ENCODE peak calls at places on chromosome 10, in ten cellular contexts. S, X, Y, N, L, T, V, W, K and J are unnamed samples.

GRCh38 chr10:132443998-132444876 is 47.2 kb downstream of the PWWP2B start:
- DNase-seq in S (no peak), Y (no peak), X (no peak), T (peak), L (no peak), N (no peak), W (peak), K (no peak), V (no peak), J (peak)

GRCh38 chr10:7512487-7512886 is 101.7 kb upstream of the SFMBT2 start:
- DNase-seq in V (no peak), W (no peak), S (no peak), T (peak), Y (no peak), X (no peak), N (no peak), L (no peak), K (no peak), J (peak)

GRCh38 chr10:7410800-7411670 is at the start of gene SFMBT2:
- DNase-seq in V (no peak), W (peak), S (peak), T (peak), N (peak), X (peak), K (peak), L (peak), Y (peak), J (peak)

GRCh38 chr10:77192402-77192801 is 445.2 kb downstream of the KCNMA1 start:
- DNase-seq in W (no peak), T (no peak), S (no peak), X (no peak), N (no peak), L (no peak), K (peak), V (no peak), Y (no peak), J (no peak)

GRCh38 chr10:42996588-42996987 is 80.3 kb upstream of the RET start:
- DNase-seq in T (peak), W (no peak), S (no peak), K (no peak), N (no peak), X (no peak), L (no peak), Y (no peak), V (no peak), J (no peak)

GRCh38 chr10:75272896-75273295 is 37.1 kb upstream of the COMTD1 start:
- DNase-seq in L (no peak), Y (peak), S (no peak), X (no peak), V (no peak), K (no peak), N (no peak), T (peak), W (no peak), J (no peak)

GRCh38 chr10:61747341-61747740 is 84.6 kb downstream of the CABCOCO1 start:
- DNase-seq in K (no peak), X (no peak), S (no peak), L (no peak), Y (peak), V (no peak), N (no peak), W (no peak), T (no peak), J (no peak)

GRCh38 chr10:33716461-33717267 is 382.2 kb upstream of the NRP1 start:
- DNase-seq in V (no peak), S (no peak), Y (no peak), L (no peak), T (no peak), X (no peak), W (no peak), K (no peak), N (no peak), J (no peak)

GRCh38 chr10:9262770-9263169 is 1208.3 kb downstream of the GATA3 start:
- DNase-seq in S (no peak), K (no peak), L (no peak), W (no peak), V (peak), N (peak), X (no peak), Y (no peak), T (no peak), J (no peak)

GRCh38 chr10:62817120-62817762 is 1.1 kb upstream of the EGR2 start:
- DNase-seq in V (peak), S (no peak), K (peak), W (peak), Y (peak), X (no peak), N (no peak), L (peak), T (peak), J (peak)

GRCh38 chr10:32317795-32318194 is 29.2 kb downstream of the EPC1 start:
- DNase-seq in N (no peak), Y (no peak), W (no peak), T (no peak), L (no peak), V (no peak), K (no peak), S (peak), X (no peak), J (no peak)

GRCh38 chr10:19043431-19043830 is 5.2 kb upstream of the MALRD1 start:
- DNase-seq in T (no peak), L (no peak), Y (no peak), X (no peak), N (no peak), K (no peak), S (no peak), V (peak), W (no peak), J (no peak)

GRCh38 chr10:100993986-100994708 is 5.5 kb upstream of the LZTS2 start:
- DNase-seq in K (no peak), X (no peak), W (peak), Y (peak), V (no peak), T (peak), L (peak), N (peak), S (no peak), J (peak)

GRCh38 chr10:126062132-126063032 is 166.0 kb downstream of the FANK1 start:
- DNase-seq in W (peak), T (no peak), S (no peak), V (peak), K (peak), N (peak), Y (peak), X (peak), L (no peak), J (no peak)

GRCh38 chr10:27240891-27241639 is 468 bp upstream of the ACBD5 start:
- DNase-seq in Y (peak), K (peak), S (peak), X (no peak), N (peak), W (no peak), L (peak), T (peak), V (peak), J (peak)

GRCh38 chr10:73827346-73828089 is 16.1 kb upstream of the NDST2 start:
- DNase-seq in V (peak), L (no peak), T (no peak), K (no peak), Y (peak), W (no peak), X (no peak), N (no peak), S (no peak), J (no peak)

GRCh38 chr10:34106356-34106885 is 708.7 kb downstream of the PARD3 start:
- DNase-seq in N (no peak), X (no peak), T (no peak), K (no peak), Y (no peak), L (no peak), V (no peak), S (no peak), W (no peak), J (no peak)

GRCh38 chr10:30345611-30346010 is 3.5 kb downstream of the MTPAP start:
- DNase-seq in V (no peak), X (no peak), K (no peak), L (no peak), S (no peak), T (no peak), N (no peak), W (no peak), Y (no peak), J (no peak)

GRCh38 chr10:112767156-112767555 is 182.9 kb upstream of the TCF7L2 start:
- DNase-seq in W (no peak), N (no peak), L (no peak), V (no peak), X (no peak), K (peak), S (no peak), Y (no peak), T (no peak), J (peak)

GRCh38 chr10:50857579-50857978 is 27.8 kb downstream of the A1CF start:
- DNase-seq in V (no peak), T (peak), Y (no peak), N (no peak), X (no peak), S (no peak), W (no peak), L (no peak), K (no peak), J (peak)

GRCh38 chr10:23063387-23064287 is 31.7 kb upstream of the MSRB2 start:
- DNase-seq in L (no peak), Y (no peak), S (no peak), N (peak), W (peak), T (no peak), K (no peak), V (no peak), X (no peak), J (no peak)

GRCh38 chr10:96271017-96271815 is at the start of gene BLNK:
- DNase-seq in N (peak), W (peak), K (no peak), Y (no peak), S (peak), V (no peak), L (no peak), T (no peak), X (peak), J (no peak)

GRCh38 chr10:101007099-101007711 is 7.6 kb downstream of the LZTS2 start:
- DNase-seq in L (no peak), X (no peak), Y (no peak), V (no peak), N (no peak), S (no peak), W (no peak), K (peak), T (no peak), J (no peak)

GRCh38 chr10:14552010-14552409 is 221.3 kb upstream of the FRMD4A start:
- DNase-seq in Y (no peak), K (no peak), V (no peak), S (no peak), W (no peak), N (no peak), L (no peak), X (no peak), T (no peak), J (no peak)

GRCh38 chr10:13102002-13102794 is 2.2 kb downstream of the OPTN start:
- DNase-seq in L (no peak), W (peak), V (no peak), Y (peak), K (peak), N (peak), T (no peak), X (no peak), S (peak), J (no peak)

GRCh38 chr10:94481410-94481809 is 64.2 kb upstream of the HELLS start:
- DNase-seq in T (no peak), K (no peak), X (no peak), L (no peak), V (no peak), S (no peak), W (no peak), Y (no peak), N (no peak), J (no peak)

GRCh38 chr10:74044419-74044818 is 46.5 kb downstream of the VCL start:
- DNase-seq in N (no peak), T (no peak), K (no peak), Y (no peak), S (no peak), W (no peak), V (no peak), X (no peak), L (no peak), J (no peak)

GRCh38 chr10:76150139-76150885 is 718.9 kb downstream of the LRMDA start:
- DNase-seq in K (peak), X (no peak), T (peak), L (peak), W (peak), Y (no peak), V (no peak), S (no peak), N (no peak), J (peak)

GRCh38 chr10:72954596-72955569 is at the start of gene PLA2G12B:
- DNase-seq in L (no peak), K (no peak), S (no peak), T (no peak), N (no peak), W (no peak), X (no peak), V (no peak), Y (no peak), J (no peak)

GRCh38 chr10:124267231-124267885 is 151.4 kb downstream of the OAT start:
- DNase-seq in N (peak), V (no peak), Y (peak), W (peak), S (no peak), K (no peak), X (no peak), L (no peak), T (no peak), J (no peak)

GRCh38 chr10:104416-104815 is 30.8 kb upstream of the ZMYND11 start:
- DNase-seq in V (no peak), K (no peak), X (no peak), S (no peak), L (no peak), Y (no peak), N (no peak), T (no peak), W (no peak), J (no peak)

GRCh38 chr10:53395449-53395848 is 622.9 kb upstream of the MBL2 start:
- DNase-seq in N (no peak), L (no peak), K (no peak), X (no peak), Y (no peak), V (no peak), T (no peak), W (no peak), S (no peak), J (peak)